ENCODE peak calls at places on chromosomes 12 and 14, in seven cellular contexts. N is AG04450, S is IMR-90, U is dorsolateral prefrontal cortex, A is left ventricle myocardium inferior, F is HCT116, G is psoas muscle. H is an unnamed sample.

GRCh38 chr12:52926596-52927241 is 21.8 kb upstream of the KRT8 start:
- DNase-seq in N (no peak), S (no peak), U (no peak), A (no peak), F (no peak), G (no peak), H (no peak)

GRCh38 chr14:68157971-68158371 is 338.4 kb downstream of the RAD51B start:
- DNase-seq in S (peak; percentile 41), G (no peak), N (no peak), F (no peak), U (no peak), A (no peak), H (peak; percentile 66)

GRCh38 chr12:84995646-84996045 is 40.4 kb downstream of the TSPAN19 start:
- DNase-seq in F (no peak), G (no peak), S (peak; percentile 42), A (no peak), U (no peak), N (no peak), H (no peak)

GRCh38 chr14:58107947-58108552 is 44.0 kb downstream of the ARMH4 start:
- DNase-seq in F (peak; percentile 52), A (no peak), N (peak; percentile 46), U (peak; percentile 31), G (no peak), S (peak; percentile 79), H (peak; percentile 7)

GRCh38 chr14:64937821-64938193 is 4.7 kb downstream of the GPX2 start:
- DNase-seq in S (peak; percentile 15), N (no peak), A (no peak), F (no peak), U (no peak), G (no peak), H (no peak)

GRCh38 chr12:3748620-3749019 is 4.3 kb downstream of the CRACR2A start:
- DNase-seq in A (no peak), N (no peak), G (no peak), U (no peak), S (no peak), F (no peak), H (no peak)

GRCh38 chr12:8628731-8629130 is 16.1 kb upstream of the AICDA start:
- DNase-seq in F (no peak), U (no peak), N (no peak), A (no peak), S (no peak), G (no peak), H (no peak)

GRCh38 chr12:70227911-70228310 is 15.3 kb upstream of the CNOT2 start:
- DNase-seq in F (no peak), U (no peak), A (no peak), S (no peak), N (no peak), G (no peak), H (no peak)

GRCh38 chr12:3041558-3042164 is 35.5 kb upstream of the TSPAN9 start:
- DNase-seq in F (peak; percentile 69), A (no peak), N (peak; percentile 38), G (peak; percentile 51), S (peak; percentile 67), U (peak; percentile 71), H (no peak)

GRCh38 chr12:93361159-93361919 is 16.4 kb upstream of the NUDT4 start:
- DNase-seq in A (peak; percentile 70), F (no peak), U (peak; percentile 43), G (peak; percentile 54), N (no peak), S (peak; percentile 39), H (no peak)

GRCh38 chr12:118979763-118980406 is 1.5 kb upstream of the SRRM4 start:
- DNase-seq in S (peak; percentile 24), N (no peak), G (no peak), U (peak; percentile 36), F (peak; percentile 42), A (no peak), H (no peak)

GRCh38 chr14:56807586-56808168 is 2.6 kb downstream of the OTX2 start:
- DNase-seq in G (no peak), F (no peak), U (no peak), S (no peak), N (no peak), A (no peak), H (no peak)

GRCh38 chr12:24943947-24944597 is 4.8 kb downstream of the BCAT1 start:
- DNase-seq in F (no peak), S (peak; percentile 85), A (no peak), U (no peak), G (no peak), N (no peak), H (no peak)

GRCh38 chr14:104767634-104767918 is 14.6 kb downstream of the SIVA1 start:
- DNase-seq in N (no peak), S (no peak), G (no peak), U (no peak), F (no peak), A (no peak), H (no peak)

GRCh38 chr14:22689186-22689585 is 45.0 kb upstream of the OR6J1 start:
- DNase-seq in U (no peak), A (no peak), F (peak; percentile 89), S (peak; percentile 92), N (peak; percentile 74), G (no peak), H (peak; percentile 58)

GRCh38 chr12:944201-944600 is 5.3 kb downstream of the RAD52 start:
- DNase-seq in A (no peak), U (no peak), S (no peak), F (no peak), N (no peak), G (no peak), H (no peak)

GRCh38 chr12:92905258-92905810 is 23.8 kb downstream of the EEA1 start:
- DNase-seq in G (no peak), U (no peak), S (no peak), A (no peak), N (no peak), F (no peak), H (no peak)

GRCh38 chr12:1719139-1719538 is 28.3 kb downstream of the ADIPOR2 start:
- DNase-seq in G (no peak), F (no peak), S (no peak), U (no peak), N (no peak), A (no peak), H (no peak)

GRCh38 chr12:6306599-6307220 is 3.8 kb upstream of the PLEKHG6 start:
- DNase-seq in U (no peak), N (no peak), S (no peak), G (no peak), F (no peak), A (no peak), H (no peak)

GRCh38 chr14:52112336-52113018 is 43.6 kb upstream of the NID2 start:
- DNase-seq in G (no peak), A (no peak), S (peak; percentile 84), F (no peak), N (no peak), U (no peak), H (no peak)

GRCh38 chr14:95470942-95471499 is 45.4 kb downstream of the SYNE3 start:
- DNase-seq in G (no peak), A (no peak), S (no peak), F (no peak), N (no peak), U (no peak), H (no peak)

DNA sequence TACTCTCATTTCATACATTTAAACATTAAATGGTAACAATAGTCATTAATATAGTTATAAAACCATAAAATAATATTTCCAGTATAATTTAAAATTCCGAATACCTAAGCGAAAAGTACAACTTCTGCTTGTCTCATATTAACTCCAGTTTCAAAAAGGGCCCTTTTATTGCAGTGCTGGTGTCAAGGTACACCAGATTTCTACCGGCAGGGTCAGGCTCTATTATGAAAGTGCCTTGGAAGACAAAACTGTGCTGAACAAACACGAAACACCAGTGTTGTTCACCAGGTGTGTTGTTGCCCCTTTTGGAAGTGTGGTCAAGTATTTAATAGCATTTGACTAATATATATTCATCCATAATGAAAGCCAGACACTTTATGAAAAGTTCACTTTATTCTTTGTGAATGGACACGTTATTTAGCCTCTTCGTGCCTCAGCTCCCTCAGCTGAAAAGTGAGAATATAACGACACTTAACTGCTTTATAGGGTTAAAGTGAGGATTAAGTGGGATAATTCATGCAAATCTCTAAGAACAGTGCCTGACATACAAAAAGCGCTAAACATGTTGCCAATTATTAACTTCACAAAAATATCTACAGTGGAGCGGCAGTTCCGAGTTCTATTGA is 20.3 kb upstream of the GNS start:
- DNase-seq in A (no peak), N (no peak), S (no peak), G (no peak), U (no peak), F (no peak), H (no peak)
- H3K4me3 ChIP-seq in A (no peak overlapping the region), N (no peak overlapping the region), S (no peak overlapping the region), G (no peak overlapping the region), U (no peak overlapping the region), F (no peak overlapping the region), H (no peak overlapping the region)

GRCh38 chr14:93033039-93033982 is 82.4 kb downstream of the ITPK1 start:
- DNase-seq in G (no peak), S (no peak), N (no peak), U (no peak), A (no peak), F (no peak), H (no peak)
- TF ChIP-seq CTCF in G (no peak), S (no peak), N (no peak), U (no peak), A (no peak), F (no peak), H (no peak)

DNA sequence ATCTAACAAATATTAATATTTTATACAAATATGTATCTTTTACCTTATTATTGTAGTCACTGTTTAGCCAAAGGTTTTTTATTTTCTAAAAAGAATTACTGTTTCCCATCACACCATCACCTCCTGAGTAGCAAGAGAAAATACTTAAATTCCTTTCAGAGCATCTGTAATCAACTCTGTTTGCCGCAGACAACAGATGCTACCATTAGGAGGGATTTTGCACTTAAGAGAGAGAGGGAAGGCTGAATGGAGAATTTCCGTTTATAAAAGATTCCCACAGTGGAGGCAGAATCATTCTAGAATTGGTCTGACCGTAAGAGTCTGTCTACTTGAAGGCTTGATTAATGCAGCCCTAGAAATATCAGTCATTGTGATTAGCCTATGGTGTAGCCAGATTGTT is 115.8 kb downstream of the NEDD1 start:
- DNase-seq in F (no peak), A (no peak), G (no peak), S (no peak), U (no peak), N (no peak), H (no peak)
- H3K27me3 ChIP-seq in F (peaks cover 49% of the 10 kb centered on the region), A (no peaks in the 10 kb centered on the region), G (no peaks in the 10 kb centered on the region), S (no peaks in the 10 kb centered on the region), U (no peaks in the 10 kb centered on the region), N (no peaks in the 10 kb centered on the region), H (no peaks in the 10 kb centered on the region)

DNA sequence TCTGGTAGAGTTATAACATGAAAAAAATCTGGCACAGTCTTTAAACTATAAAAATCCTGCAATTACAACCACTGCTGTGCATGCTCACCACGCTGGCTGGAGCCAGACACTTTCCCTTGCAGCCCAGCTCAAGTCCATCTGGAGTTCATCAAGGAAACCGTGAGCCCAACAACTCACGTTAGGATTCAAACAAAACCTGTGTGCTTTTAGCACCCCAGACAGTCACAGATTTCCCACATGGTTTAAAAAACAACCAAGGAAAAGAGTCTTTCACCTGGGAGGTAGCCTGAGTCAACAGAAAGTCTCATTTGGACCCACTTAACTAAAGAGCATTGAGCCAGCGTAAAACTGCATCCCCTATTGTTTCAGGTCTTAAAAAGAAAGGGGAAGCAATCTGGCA is 4.7 kb downstream of the LRIG3 start:
- DNase-seq in G (no peak), U (no peak), F (no peak), N (no peak), A (peak; percentile 29), S (peak; percentile 71), H (peak; percentile 52)
- H3K4me3 ChIP-seq in G (peak overlapping the region; percentile 95), U (peak overlapping the region; percentile 5), F (no peak overlapping the region), N (peak overlapping the region; percentile 75), A (peak overlapping the region; percentile 40), S (peak overlapping the region; percentile 2), H (peak overlapping the region; percentile 15)